ENCODE peak calls at places on chromosomes 6 and 20, in seven cellular contexts. P is activated T-cell treated with anti-CD3 and anti-CD28 coated beads for 4 hours, G is NCI-H1092 treated with DMSO at 0.1 percent for 48 hours, Y is cardiac muscle cell, T is T-helper 22 cell, N is NAMALWA, D is Kasumi-1. O is an unnamed sample.

GRCh38 chr20:47273591-47274235 is 82.8 kb downstream of the ZMYND8 start:
- DNase-seq in Y (no peak), P (no peak), N (no peak), D (no peak), T (no peak), G (no peak), O (no peak)

GRCh38 chr20:7843613-7844012 is 96.6 kb downstream of the HAO1 start:
- DNase-seq in D (no peak), N (no peak), T (no peak), Y (no peak), G (no peak), P (no peak), O (peak)

GRCh38 chr20:63323298-63323820 is 30.4 kb downstream of the COL20A1 start:
- DNase-seq in D (no peak), P (no peak), N (no peak), Y (no peak), G (no peak), T (no peak), O (no peak)

GRCh38 chr20:52493177-52493711 is 301.7 kb upstream of the ZFP64 start:
- DNase-seq in Y (peak), D (no peak), G (peak), P (peak), T (no peak), N (no peak), O (no peak)

GRCh38 chr20:41865938-41866337 is 247.8 kb upstream of the CHD6 start:
- DNase-seq in P (no peak), T (no peak), N (no peak), Y (no peak), G (no peak), D (no peak), O (no peak)

GRCh38 chr6:28580484-28580883 is 54.8 kb downstream of the GPX5 start:
- DNase-seq in D (peak), Y (no peak), P (no peak), N (peak), T (no peak), G (no peak), O (no peak)

GRCh38 chr20:22386300-22386623 is 198.1 kb downstream of the FOXA2 start:
- DNase-seq in G (no peak), N (no peak), T (no peak), P (no peak), Y (no peak), D (no peak), O (no peak)

GRCh38 chr6:2738373-2738979 is 12.2 kb downstream of the MYLK4 start:
- DNase-seq in Y (peak), D (peak), N (peak), T (no peak), G (peak), P (peak), O (peak)

GRCh38 chr20:10922941-10923340 is 249.1 kb upstream of the JAG1 start:
- DNase-seq in P (no peak), G (no peak), T (no peak), N (no peak), D (no peak), Y (no peak), O (peak)

GRCh38 chr6:116779569-116780164 is 14.1 kb upstream of the FAM162B start:
- DNase-seq in Y (peak), G (peak), P (no peak), N (peak), T (no peak), D (peak), O (peak)

GRCh38 chr6:44074383-44075136 is 52.7 kb downstream of the MRPL14 start:
- DNase-seq in D (no peak), T (peak), N (peak), Y (peak), P (peak), G (no peak), O (peak)

GRCh38 chr6:170443151-170443662 is 109.9 kb downstream of the PSMB1 start:
- DNase-seq in N (no peak), Y (no peak), T (no peak), P (no peak), D (no peak), G (no peak), O (no peak)

GRCh38 chr6:1605822-1606532 is 3.7 kb upstream of the FOXC1 start:
- DNase-seq in P (no peak), N (no peak), D (no peak), G (no peak), Y (no peak), T (no peak), O (no peak)

GRCh38 chr6:41039060-41039998 is at the start of gene UNC5CL:
- DNase-seq in P (peak), D (peak), N (peak), T (no peak), Y (peak), G (no peak), O (no peak)

GRCh38 chr6:151154418-151154817 is 85.3 kb upstream of the AKAP12 start:
- DNase-seq in T (no peak), N (no peak), Y (peak), G (no peak), P (no peak), D (no peak), O (no peak)

GRCh38 chr6:156131221-156131903 is 645.8 kb upstream of the ARID1B start:
- DNase-seq in N (peak), T (no peak), P (no peak), D (peak), Y (no peak), G (no peak), O (no peak)

GRCh38 chr20:50666709-50667310 is 24.5 kb downstream of the RIPOR3 start:
- DNase-seq in Y (no peak), G (no peak), D (no peak), T (no peak), P (no peak), N (no peak), O (no peak)

GRCh38 chr20:22771706-22772105 is 187.3 kb upstream of the FOXA2 start:
- DNase-seq in D (no peak), G (no peak), P (no peak), Y (no peak), N (no peak), T (no peak), O (no peak)

GRCh38 chr6:152271681-152272464 is 365.3 kb downstream of the SYNE1 start:
- DNase-seq in Y (no peak), P (no peak), T (no peak), D (no peak), N (no peak), G (no peak), O (no peak)

GRCh38 chr6:46893648-46894047 is 28.1 kb downstream of the ADGRF5 start:
- DNase-seq in N (no peak), G (no peak), D (no peak), P (no peak), T (no peak), Y (no peak), O (no peak)

GRCh38 chr6:8192597-8192996 is 90.2 kb upstream of the EEF1E1 start:
- DNase-seq in N (no peak), Y (no peak), P (no peak), T (no peak), G (no peak), D (no peak), O (no peak)

GRCh38 chr20:5621305-5621704 is 128.9 kb upstream of the SHLD1 start:
- DNase-seq in N (no peak), D (no peak), Y (no peak), G (peak), P (no peak), T (no peak), O (peak)

GRCh38 chr6:34522740-34523139 is 33.4 kb downstream of the SPDEF start:
- DNase-seq in P (no peak), G (no peak), T (no peak), Y (no peak), N (no peak), D (no peak), O (no peak)

GRCh38 chr6:111487656-111488055 is 4.6 kb upstream of the REV3L start:
- DNase-seq in T (no peak), G (no peak), D (peak), P (no peak), Y (no peak), N (peak), O (no peak)

GRCh38 chr6:33205172-33206026 is 944 bp downstream of the HSD17B8 start:
- DNase-seq in Y (no peak), N (peak), P (no peak), G (no peak), D (peak), T (no peak), O (no peak)

GRCh38 chr6:167744681-167745659 is 81.7 kb upstream of the AFDN start:
- DNase-seq in P (no peak), T (no peak), Y (no peak), G (no peak), D (no peak), N (no peak), O (no peak)

GRCh38 chr20:4602297-4602631 is 119.4 kb upstream of the PRND start:
- DNase-seq in G (no peak), Y (no peak), D (no peak), P (no peak), N (no peak), T (no peak), O (no peak)

O was measured in foreskin melanocyte.